ENCODE peak calls at places on chromosomes 7 and 10, in nine cellular contexts. L, C, D, E, M, Q, H, G and U are unnamed samples.

GRCh38 chr7:109939207-109939606 is 1151.7 kb upstream of the LRRN3 start:
- DNase-seq in L (no peak), C (peak; percentile 55), D (no peak), E (no peak), M (no peak), Q (no peak), H (no peak), G (no peak), U (no peak)

GRCh38 chr7:897771-898376 is 21.5 kb downstream of the GET4 start:
- DNase-seq in L (no peak), C (no peak), D (no peak), E (no peak), M (peak; percentile 19), Q (no peak), H (no peak), G (no peak), U (no peak)

GRCh38 chr10:17730667-17731066 is 21.3 kb upstream of the TMEM236 start:
- DNase-seq in L (no peak), C (no peak), D (no peak), E (no peak), M (peak; percentile 64), Q (no peak), H (no peak), G (no peak), U (no peak)

GRCh38 chr7:4851459-4852422 is 10.1 kb downstream of the PAPOLB start:
- DNase-seq in L (no peak), C (no peak), D (no peak), E (no peak), M (no peak), Q (peak; percentile 5), H (no peak), G (no peak), U (no peak)

GRCh38 chr10:72274213-72274729 is 547 bp downstream of the DDIT4 start:
- DNase-seq in L (peak; percentile 66), C (peak; percentile 12), D (no peak), E (no peak), M (no peak), Q (no peak), H (peak; percentile 71), G (no peak), U (no peak)

GRCh38 chr10:3740157-3740871 is 44.7 kb downstream of the KLF6 start:
- DNase-seq in L (no peak), C (no peak), D (peak; percentile 98), E (no peak), M (peak; percentile 76), Q (peak; percentile 95), H (no peak), G (peak; percentile 6), U (no peak)

GRCh38 chr10:20743935-20744334 is 153.2 kb downstream of the NEBL start:
- DNase-seq in L (no peak), C (no peak), D (no peak), E (no peak), M (no peak), Q (no peak), H (no peak), G (no peak), U (no peak)

GRCh38 chr10:10850227-10850626 is 167.4 kb upstream of the CELF2 start:
- DNase-seq in L (no peak), C (no peak), D (no peak), E (no peak), M (no peak), Q (no peak), H (no peak), G (no peak), U (no peak)

GRCh38 chr7:46660402-46660801 is 739.3 kb upstream of the IGFBP3 start:
- DNase-seq in L (no peak), C (no peak), D (no peak), E (no peak), M (peak; percentile 3), Q (no peak), H (no peak), G (no peak), U (no peak)

GRCh38 chr10:14834588-14834987 is 3.2 kb downstream of the CDNF start:
- DNase-seq in L (no peak), C (peak; percentile 43), D (no peak), E (no peak), M (no peak), Q (no peak), H (no peak), G (no peak), U (no peak)

GRCh38 chr7:22890773-22891172 is 68.1 kb upstream of the TOMM7 start:
- DNase-seq in L (no peak), C (no peak), D (no peak), E (no peak), M (no peak), Q (no peak), H (no peak), G (no peak), U (no peak)

DNA sequence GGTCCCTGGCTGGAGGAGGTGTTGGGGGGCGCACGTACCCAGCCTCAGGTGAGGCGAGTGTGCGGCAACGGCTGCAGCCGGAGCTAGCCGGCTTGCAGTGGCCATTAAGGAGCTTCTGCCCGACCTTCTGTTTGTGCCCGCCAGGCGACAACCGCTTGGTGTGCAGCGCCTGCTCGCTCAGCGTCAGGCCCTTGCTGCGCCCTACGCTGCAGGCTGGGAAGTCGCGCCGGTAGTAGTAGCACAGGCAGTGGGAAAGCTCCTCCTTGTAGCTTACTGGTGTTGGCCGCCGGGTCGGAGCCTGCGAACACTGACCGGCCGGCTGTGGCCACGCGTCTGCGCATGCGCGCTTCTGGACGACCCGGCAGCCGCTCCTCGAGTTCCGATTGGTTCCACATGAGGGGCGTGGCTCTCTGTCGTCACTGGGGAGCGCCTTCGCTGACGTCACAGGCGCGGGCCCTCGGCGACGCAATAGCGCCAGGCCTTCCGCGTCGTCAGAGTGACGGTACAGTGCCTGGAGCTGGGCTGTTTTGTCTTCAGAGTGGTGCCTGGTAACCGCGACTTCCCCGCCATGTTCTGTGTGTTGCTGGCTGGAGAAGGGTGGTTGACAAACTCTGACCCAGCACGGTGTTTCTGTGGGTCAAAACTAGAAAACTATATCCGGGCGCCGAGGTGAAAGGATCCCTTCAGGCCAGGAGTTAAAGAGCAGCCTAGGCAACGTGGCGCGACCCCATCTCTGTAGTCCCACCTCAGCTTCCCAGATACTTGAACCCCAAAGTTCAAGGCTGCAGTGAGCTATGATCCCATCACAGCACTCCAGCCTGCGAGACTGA is 76.3 kb upstream of the TMEM248 start:
- DNase-seq in L (peak; percentile 100), C (peak; percentile 97), D (peak; percentile 93), E (peak; percentile 89), M (peak; percentile 99), Q (peak; percentile 97), H (peak; percentile 100), G (peak; percentile 99), U (peak; percentile 86)
- TF ChIP-seq CTCF in L (peak; percentile 21), C (no peak), D (peak; percentile 41), E (peak; percentile 29), M (peak; percentile 26), Q (peak; percentile 44), H (peak; percentile 5), G (peak; percentile 53), U (peak; percentile 37)

DNA sequence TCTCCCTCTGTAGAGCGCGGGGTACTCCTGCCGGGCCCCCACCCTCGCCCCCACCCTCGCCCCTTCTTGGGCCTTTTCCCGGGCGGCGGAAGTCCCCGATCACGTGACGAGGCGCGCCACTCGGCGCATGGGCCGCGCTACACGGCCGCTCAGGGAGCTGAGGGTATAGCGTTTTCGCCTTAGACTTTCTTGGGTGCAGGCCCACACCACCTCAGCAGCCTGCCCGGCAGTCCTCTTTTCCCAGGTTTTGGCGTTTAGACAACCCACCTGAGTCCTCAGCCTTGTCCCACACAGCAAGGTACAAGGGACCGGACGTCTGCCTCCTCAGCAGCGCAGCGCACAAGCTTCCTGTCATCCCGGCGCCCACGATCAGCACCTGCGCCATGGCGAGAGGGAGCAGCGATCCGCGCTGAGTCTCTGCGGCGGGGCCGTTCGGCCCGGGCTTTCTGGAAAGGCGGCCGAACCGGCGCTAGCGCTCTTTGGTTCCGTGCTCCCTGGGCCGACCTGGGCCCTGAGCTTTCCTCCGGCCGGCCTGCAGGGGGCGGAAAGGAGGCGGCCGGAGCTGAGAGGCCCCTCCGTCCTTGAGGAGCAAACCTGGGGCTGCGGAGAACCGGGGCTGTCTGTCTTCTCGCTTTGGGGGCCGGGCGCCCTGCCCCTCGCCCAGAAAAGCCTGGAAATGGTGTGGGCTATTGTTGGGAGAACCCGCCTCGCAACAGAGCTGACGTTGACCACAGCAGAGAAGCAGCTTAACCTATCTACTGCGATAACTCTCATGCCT is at the start of gene RNLS:
- DNase-seq in L (peak; percentile 83), C (peak; percentile 80), D (no peak), E (no peak), M (peak; percentile 64), Q (peak; percentile 33), H (peak; percentile 17), G (peak; percentile 65), U (no peak)
- H3K4me3 ChIP-seq in L (peak within 1 kb of the TSS; percentile 74), C (peak within 1 kb of the TSS; percentile 81), D (no peak within 1 kb of the TSS), E (peak within 1 kb of the TSS; percentile 70), M (peak within 1 kb of the TSS; percentile 53), Q (peak within 1 kb of the TSS; percentile 68), H (peak within 1 kb of the TSS; percentile 31), G (peak within 1 kb of the TSS; percentile 83), U (peak within 1 kb of the TSS; percentile 42)

DNA sequence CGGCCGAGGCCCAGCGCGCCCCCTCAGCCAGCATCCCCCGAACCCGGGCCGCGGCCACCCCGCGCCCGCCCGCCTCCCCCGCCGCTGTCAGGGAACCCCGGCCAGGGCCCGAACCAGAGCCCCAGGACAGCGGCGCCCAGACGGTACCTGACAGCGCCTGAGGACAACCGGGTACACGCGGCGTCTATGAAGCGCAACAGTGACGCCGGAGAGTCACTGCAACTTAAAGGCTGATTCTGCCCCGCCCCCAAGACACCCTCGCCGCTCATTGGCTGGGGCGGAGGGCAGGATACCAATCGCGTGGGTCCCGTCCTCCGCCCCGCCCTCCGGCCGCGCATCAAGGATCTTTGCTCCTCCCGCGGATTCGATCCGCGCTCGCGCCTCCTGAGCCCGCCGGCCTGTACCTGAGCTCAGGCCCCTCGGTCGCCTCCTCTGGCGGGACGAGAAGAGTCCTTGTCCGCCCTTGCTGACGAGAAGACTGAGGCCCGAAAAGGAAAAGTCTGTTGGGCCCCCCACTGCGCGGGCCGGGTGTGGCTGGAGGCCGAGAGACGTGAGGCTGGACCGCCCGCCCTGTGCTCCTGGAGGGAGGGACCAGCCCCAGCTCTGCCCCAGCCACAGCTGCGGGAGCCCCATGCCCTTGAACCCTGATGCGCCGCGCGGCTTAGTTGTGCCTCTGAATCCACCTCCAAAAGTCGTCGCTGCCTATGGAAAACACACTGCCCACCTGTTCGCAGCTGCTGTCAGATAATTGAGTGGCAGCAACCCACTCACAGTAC is at the start of gene OAT:
- DNase-seq in L (peak; percentile 99), C (peak; percentile 100), D (peak; percentile 93), E (peak; percentile 92), M (peak; percentile 95), Q (peak; percentile 95), H (peak; percentile 90), G (peak; percentile 97), U (peak; percentile 59)
- TF ChIP-seq CTCF in L (no peak), C (peak; percentile 44), D (peak; percentile 48), E (no peak), M (no peak), Q (peak; percentile 30), H (no peak), G (no peak), U (peak; percentile 41)

DNA sequence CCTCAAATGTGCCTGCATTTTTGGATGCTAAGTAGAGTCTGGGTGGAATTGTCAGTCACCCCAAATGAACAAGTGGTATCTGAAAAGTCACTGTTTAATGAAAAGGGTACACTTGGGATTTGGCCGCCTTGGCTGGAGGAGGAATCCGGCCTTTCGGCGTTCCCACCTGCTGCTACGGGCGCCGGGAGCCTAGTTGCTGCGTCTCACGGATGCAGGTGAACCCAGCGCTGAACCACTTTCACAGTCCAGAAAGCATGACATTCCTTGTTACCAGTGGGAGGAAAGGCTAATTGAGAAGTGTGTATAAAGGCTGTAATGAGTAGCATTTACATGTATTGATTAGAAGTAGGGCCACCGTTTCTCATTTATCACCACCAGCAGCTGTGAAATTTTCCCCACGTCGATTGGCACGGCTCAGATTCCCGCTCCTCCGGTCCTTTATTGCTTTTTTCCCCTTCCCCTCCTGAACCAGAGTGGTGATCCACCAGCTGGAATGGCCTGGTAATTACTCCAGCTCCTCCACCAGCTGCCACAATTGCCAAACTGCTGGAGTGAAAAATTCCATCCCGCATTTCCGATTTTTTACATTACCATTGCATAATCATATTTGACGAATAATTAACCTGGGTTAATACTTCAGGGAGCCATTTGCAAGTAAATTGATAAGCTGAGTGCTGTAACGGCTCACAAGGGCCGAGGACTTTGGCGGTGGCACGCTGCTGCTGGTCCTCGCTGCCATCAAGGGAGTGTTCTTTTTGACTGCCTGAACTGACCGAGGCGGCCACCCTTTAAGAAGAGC is 153.2 kb downstream of the POU6F2 start:
- DNase-seq in L (no peak), C (peak; percentile 22), D (no peak), E (no peak), M (no peak), Q (no peak), H (no peak), G (no peak), U (no peak)
- H3K4me3 ChIP-seq in L (no peak overlapping the region), C (no peak overlapping the region), D (no peak overlapping the region), E (no peak overlapping the region), M (no peak overlapping the region), Q (no peak overlapping the region), H (no peak overlapping the region), G (no peak overlapping the region), U (no peak overlapping the region)